ENCODE peak calls at places on chromosome 1, in ten cellular contexts. E, H, D, K, R, Z, P, Q, U and V are unnamed samples.

GRCh38 chr1:24216254-24216653 is 29.2 kb upstream of the IFNLR1 start:
- DNase-seq in E (no peak), H (no peak), D (no peak), K (no peak), R (no peak), Z (no peak), P (peak; percentile 86), Q (peak; percentile 35), U (no peak), V (no peak)

GRCh38 chr1:199272107-199272506 is 633.3 kb downstream of the PTPRC start:
- DNase-seq in E (peak; percentile 97), H (no peak), D (no peak), K (no peak), R (peak; percentile 30), Z (no peak), P (no peak), Q (no peak), U (no peak), V (peak; percentile 18)

GRCh38 chr1:234780531-234781162 is 170.7 kb upstream of the IRF2BP2 start:
- DNase-seq in E (no peak), H (no peak), D (no peak), K (no peak), R (no peak), Z (no peak), P (no peak), Q (no peak), U (no peak), V (peak; percentile 19)

GRCh38 chr1:236861560-236862230 is 66.6 kb downstream of the MTR start:
- DNase-seq in E (peak; percentile 1), H (no peak), D (no peak), K (no peak), R (no peak), Z (no peak), P (no peak), Q (no peak), U (no peak), V (no peak)

GRCh38 chr1:34928865-34929496 is 469 bp downstream of the DLGAP3 start:
- DNase-seq in E (no peak), H (no peak), D (no peak), K (no peak), R (no peak), Z (peak; percentile 81), P (no peak), Q (no peak), U (no peak), V (no peak)

GRCh38 chr1:63817152-63817667 is 43.4 kb downstream of the ROR1 start:
- DNase-seq in E (peak; percentile 45), H (no peak), D (no peak), K (no peak), R (peak; percentile 56), Z (no peak), P (peak; percentile 74), Q (peak; percentile 26), U (no peak), V (no peak)

GRCh38 chr1:246794261-246795093 is 70.3 kb downstream of the SCCPDH start:
- DNase-seq in E (no peak), H (no peak), D (no peak), K (no peak), R (no peak), Z (no peak), P (no peak), Q (no peak), U (no peak), V (peak; percentile 56)

GRCh38 chr1:7505094-7505838 is 265.8 kb upstream of the VAMP3 start:
- DNase-seq in E (no peak), H (no peak), D (no peak), K (no peak), R (no peak), Z (no peak), P (no peak), Q (no peak), U (no peak), V (no peak)

GRCh38 chr1:32695098-32695904 is 7.3 kb downstream of the SYNC start:
- DNase-seq in E (peak; percentile 78), H (peak; percentile 73), D (no peak), K (no peak), R (peak; percentile 81), Z (no peak), P (no peak), Q (no peak), U (peak; percentile 49), V (peak; percentile 68)

GRCh38 chr1:86155807-86156561 is 588 bp downstream of the COL24A1 start:
- DNase-seq in E (peak; percentile 21), H (no peak), D (no peak), K (no peak), R (no peak), Z (peak; percentile 19), P (peak; percentile 30), Q (no peak), U (peak; percentile 36), V (peak; percentile 56)

GRCh38 chr1:67580671-67581403 is 104.2 kb upstream of the GADD45A start:
- DNase-seq in E (no peak), H (no peak), D (no peak), K (no peak), R (no peak), Z (no peak), P (no peak), Q (no peak), U (no peak), V (no peak)

GRCh38 chr1:24067978-24068377 is 44.0 kb downstream of the MYOM3 start:
- DNase-seq in E (no peak), H (no peak), D (no peak), K (no peak), R (no peak), Z (no peak), P (no peak), Q (no peak), U (no peak), V (no peak)

GRCh38 chr1:111436726-111437125 is 9.2 kb upstream of the OVGP1 start:
- DNase-seq in E (peak; percentile 38), H (no peak), D (no peak), K (no peak), R (no peak), Z (no peak), P (no peak), Q (no peak), U (no peak), V (peak; percentile 11)

GRCh38 chr1:202405928-202406327 is 57.4 kb downstream of the PPP1R12B start:
- DNase-seq in E (no peak), H (no peak), D (no peak), K (no peak), R (no peak), Z (no peak), P (no peak), Q (no peak), U (no peak), V (no peak)

GRCh38 chr1:228408869-228409805 is 2.5 kb upstream of the TRIM11 start:
- DNase-seq in E (no peak), H (no peak), D (no peak), K (no peak), R (no peak), Z (no peak), P (no peak), Q (no peak), U (no peak), V (no peak)

GRCh38 chr1:237282266-237282783 is 240.3 kb downstream of the RYR2 start:
- DNase-seq in E (no peak), H (no peak), D (no peak), K (no peak), R (no peak), Z (no peak), P (no peak), Q (no peak), U (no peak), V (no peak)

GRCh38 chr1:15684468-15685283 is 556 bp downstream of the PLEKHM2 start:
- DNase-seq in E (no peak), H (no peak), D (peak; percentile 28), K (no peak), R (peak; percentile 29), Z (peak; percentile 79), P (no peak), Q (peak; percentile 10), U (peak; percentile 71), V (peak; percentile 69)

GRCh38 chr1:235809949-235810348 is 56.8 kb downstream of the LYST start:
- DNase-seq in E (peak; percentile 66), H (no peak), D (no peak), K (no peak), R (no peak), Z (no peak), P (no peak), Q (no peak), U (peak; percentile 17), V (no peak)

GRCh38 chr1:43360616-43361015 is 1.8 kb downstream of the CDC20 start:
- DNase-seq in E (no peak), H (no peak), D (no peak), K (no peak), R (no peak), Z (no peak), P (no peak), Q (no peak), U (no peak), V (no peak)

GRCh38 chr1:185016880-185017279 is 28.5 kb upstream of the RNF2 start:
- DNase-seq in E (peak; percentile 0), H (no peak), D (no peak), K (no peak), R (no peak), Z (no peak), P (no peak), Q (no peak), U (no peak), V (no peak)

GRCh38 chr1:215475719-215476525 is 91.2 kb upstream of the KCTD3 start:
- DNase-seq in E (peak; percentile 96), H (no peak), D (no peak), K (no peak), R (no peak), Z (no peak), P (peak; percentile 16), Q (no peak), U (peak; percentile 11), V (peak; percentile 27)

GRCh38 chr1:101004061-101004460 is 21.5 kb downstream of the DPH5 start:
- DNase-seq in E (no peak), H (no peak), D (peak; percentile 85), K (no peak), R (peak; percentile 6), Z (no peak), P (no peak), Q (no peak), U (no peak), V (no peak)

GRCh38 chr1:12387641-12388040 is 157.8 kb downstream of the VPS13D start:
- DNase-seq in E (peak; percentile 29), H (no peak), D (no peak), K (no peak), R (no peak), Z (no peak), P (no peak), Q (no peak), U (no peak), V (no peak)

GRCh38 chr1:6003568-6004411 is 11.6 kb upstream of the NPHP4 start:
- DNase-seq in E (no peak), H (no peak), D (peak; percentile 95), K (no peak), R (no peak), Z (no peak), P (no peak), Q (peak; percentile 60), U (no peak), V (no peak)

GRCh38 chr1:246169486-246169885 is 337.6 kb downstream of the SMYD3 start:
- DNase-seq in E (no peak), H (no peak), D (no peak), K (no peak), R (no peak), Z (no peak), P (no peak), Q (no peak), U (no peak), V (no peak)

GRCh38 chr1:154157520-154158306 is 2.8 kb upstream of the NUP210L start:
- DNase-seq in E (peak; percentile 66), H (no peak), D (no peak), K (no peak), R (peak; percentile 52), Z (no peak), P (no peak), Q (no peak), U (no peak), V (no peak)

GRCh38 chr1:203911806-203912205 is 50.4 kb downstream of the SNRPE start:
- DNase-seq in E (peak; percentile 84), H (no peak), D (no peak), K (no peak), R (no peak), Z (no peak), P (no peak), Q (no peak), U (no peak), V (no peak)

GRCh38 chr1:56584910-56585528 is 5.7 kb upstream of the PLPP3 start:
- DNase-seq in E (peak; percentile 47), H (peak; percentile 73), D (peak; percentile 71), K (no peak), R (peak; percentile 68), Z (peak; percentile 48), P (peak; percentile 27), Q (peak; percentile 38), U (peak; percentile 43), V (peak; percentile 54)